ENCODE peak calls at places on chromosomes 13 and 19, in nine cellular contexts. B, C, O, E, D, I, H, M and F are unnamed samples.

GRCh38 chr13:74026753-74027152 is 107.5 kb downstream of the KLF12 start:
- DNase-seq in B (peak), C (peak), O (no peak), E (peak), D (peak), I (no peak), H (peak), M (peak), F (peak)

GRCh38 chr13:44969858-44970484 is 19.3 kb downstream of the NUFIP1 start:
- DNase-seq in B (no peak), C (no peak), O (peak), E (peak), D (peak), I (peak), H (no peak), M (peak), F (no peak)

GRCh38 chr19:43606569-43607229 is 5.2 kb upstream of the SRRM5 start:
- DNase-seq in B (no peak), C (no peak), O (no peak), E (no peak), D (no peak), I (no peak), H (no peak), M (no peak), F (no peak)

GRCh38 chr13:30037306-30037705 is 186.9 kb upstream of the UBL3 start:
- DNase-seq in B (no peak), C (no peak), O (no peak), E (no peak), D (peak), I (no peak), H (no peak), M (peak), F (no peak)

GRCh38 chr19:18504886-18505610 is 16.8 kb downstream of the ELL start:
- DNase-seq in B (no peak), C (no peak), O (no peak), E (no peak), D (no peak), I (no peak), H (peak), M (no peak), F (no peak)

GRCh38 chr13:39616087-39616694 is 13.2 kb upstream of the LHFPL6 start:
- DNase-seq in B (peak), C (no peak), O (peak), E (peak), D (peak), I (peak), H (peak), M (peak), F (peak)

GRCh38 chr19:50357178-50358100 is 8.0 kb downstream of the NAPSA start:
- DNase-seq in B (peak), C (peak), O (peak), E (peak), D (peak), I (peak), H (peak), M (peak), F (peak)

GRCh38 chr13:47087841-47088240 is 191.0 kb upstream of the HTR2A start:
- DNase-seq in B (no peak), C (no peak), O (no peak), E (no peak), D (peak), I (no peak), H (no peak), M (no peak), F (no peak)

GRCh38 chr19:35031072-35031881 is 1.0 kb downstream of the SCN1B start:
- DNase-seq in B (no peak), C (no peak), O (no peak), E (no peak), D (peak), I (peak), H (no peak), M (no peak), F (no peak)

GRCh38 chr13:73244486-73244885 is 185.7 kb downstream of the KLF5 start:
- DNase-seq in B (no peak), C (no peak), O (no peak), E (no peak), D (no peak), I (no peak), H (no peak), M (no peak), F (no peak)

GRCh38 chr13:82688400-82688999 is 1193.8 kb downstream of the SLITRK1 start:
- DNase-seq in B (no peak), C (no peak), O (no peak), E (no peak), D (peak), I (no peak), H (no peak), M (no peak), F (no peak)

GRCh38 chr19:16928916-16929315 is 40.1 kb downstream of the F2RL3 start:
- DNase-seq in B (no peak), C (no peak), O (no peak), E (no peak), D (no peak), I (no peak), H (no peak), M (no peak), F (no peak)

GRCh38 chr19:6608950-6609349 is 18.0 kb upstream of the CD70 start:
- DNase-seq in B (no peak), C (no peak), O (no peak), E (no peak), D (no peak), I (no peak), H (no peak), M (no peak), F (peak)